ENCODE peak calls at places on chromosomes 4 and X, in five cellular contexts. E is Ammon's horn, G is myocyte, T is NCI-H2029 treated with DMSO at 0.1 percent for 48 hours, W is small intestine. C is an unnamed sample.

GRCh38 chrX:108224727-108225455 is 133.3 kb downstream of the ATG4A start:
- DNase-seq in W (peak; percentile 13), G (peak; percentile 48), T (peak; percentile 25), E (peak; percentile 55), C (no peak)

GRCh38 chrX:50495616-50496015 is 25.0 kb upstream of the DGKK start:
- DNase-seq in T (no peak), E (no peak), W (no peak), G (no peak), C (no peak)

GRCh38 chrX:51435101-51435500 is 61.3 kb downstream of the NUDT11 start:
- DNase-seq in T (no peak), E (no peak), G (no peak), W (no peak), C (no peak)

GRCh38 chr4:92387459-92388069 is 83.8 kb downstream of the GRID2 start:
- DNase-seq in E (peak; percentile 75), T (peak; percentile 23), G (peak; percentile 52), W (peak; percentile 42), C (peak; percentile 65)

GRCh38 chr4:131447883-131448282 is 1701.2 kb upstream of the PCDH10 start:
- DNase-seq in W (no peak), E (no peak), T (no peak), G (no peak), C (no peak)

GRCh38 chr4:40662962-40663604 is 33.4 kb upstream of the RBM47 start:
- DNase-seq in W (no peak), E (peak; percentile 30), G (peak; percentile 17), T (peak; percentile 98), C (no peak)

GRCh38 chr4:139524062-139524631 is 31.9 kb downstream of the SETD7 start:
- DNase-seq in G (no peak), T (no peak), E (no peak), W (no peak), C (no peak)

GRCh38 chrX:48937065-48937907 is 18.5 kb upstream of the PIM2 start:
- DNase-seq in T (no peak), W (peak; percentile 57), E (peak; percentile 22), G (peak; percentile 13), C (no peak)

GRCh38 chr4:75848891-75849290 is 53.4 kb downstream of the PPEF2 start:
- DNase-seq in E (no peak), G (no peak), T (no peak), W (no peak), C (no peak)

GRCh38 chr4:78369691-78370090 is 181.9 kb upstream of the ANXA3 start:
- DNase-seq in T (no peak), G (no peak), W (no peak), E (no peak), C (no peak)

GRCh38 chrX:46589977-46590723 is 16.6 kb downstream of the CHST7 start:
- DNase-seq in W (no peak), G (peak; percentile 67), T (no peak), E (no peak), C (no peak)

GRCh38 chr4:114225462-114225861 is 246.0 kb upstream of the ARSJ start:
- DNase-seq in G (no peak), W (no peak), E (no peak), T (no peak), C (no peak)

C was measured in hippocampal formation.